ENCODE peak calls at places on chromosomes 13 and 19, in four cellular contexts. T is NCI-H1694, L is colonic mucosa, K is GM20000. D is an unnamed sample.

GRCh38 chr19:16795731-16796130 is 33.5 kb upstream of the SIN3B start:
- DNase-seq in T (no peak), L (no peak), K (no peak), D (no peak)

GRCh38 chr19:3818479-3818878 is 32.3 kb upstream of the MATK start:
- DNase-seq in T (no peak), L (no peak), K (no peak), D (no peak)

GRCh38 chr19:56091066-56091490 is 30.0 kb downstream of the ZNF787 start:
- DNase-seq in T (no peak), L (no peak), K (no peak), D (no peak)

GRCh38 chr19:4794971-4795370 is 3.4 kb downstream of the FEM1A start:
- DNase-seq in T (no peak), L (no peak), K (no peak), D (no peak)

GRCh38 chr19:2524840-2525723 is 49.2 kb downstream of the GADD45B start:
- DNase-seq in T (no peak), L (no peak), K (no peak), D (no peak)

GRCh38 chr19:12778020-12778904 is 2.9 kb upstream of the HOOK2 start:
- DNase-seq in T (peak; percentile 84), L (peak; percentile 74), K (peak; percentile 65), D (peak; percentile 70)

GRCh38 chr19:42658148-42658547 is 63.4 kb upstream of the CEACAM8 start:
- DNase-seq in T (no peak), L (no peak), K (no peak), D (no peak)

GRCh38 chr13:31200636-31200970 is 828 bp downstream of the B3GLCT start:
- DNase-seq in T (no peak), L (peak; percentile 54), K (no peak), D (no peak)

GRCh38 chr13:29081036-29081435 is 260.9 kb downstream of the MTUS2 start:
- DNase-seq in T (no peak), L (no peak), K (peak; percentile 56), D (peak; percentile 42)

GRCh38 chr19:18156841-18157464 is 4.0 kb downstream of the PIK3R2 start:
- DNase-seq in T (peak; percentile 92), L (peak; percentile 96), K (no peak), D (no peak)

GRCh38 chr19:12994701-12995595 is at the start of gene NFIX:
- DNase-seq in T (no peak), L (peak; percentile 71), K (no peak), D (no peak)

GRCh38 chr13:73040968-73041580 is 17.7 kb upstream of the KLF5 start:
- DNase-seq in T (no peak), L (peak; percentile 57), K (no peak), D (no peak)

GRCh38 chr13:108269601-108270328 is at the start of gene TNFSF13B:
- DNase-seq in T (no peak), L (peak; percentile 23), K (peak; percentile 47), D (peak; percentile 60)

GRCh38 chr13:111216166-111216960 is 101.3 kb downstream of the ARHGEF7 start:
- DNase-seq in T (peak; percentile 32), L (peak; percentile 33), K (peak; percentile 43), D (peak; percentile 66)

GRCh38 chr19:29311391-29311790 is 98.4 kb upstream of the UQCRFS1 start:
- DNase-seq in T (peak; percentile 91), L (no peak), K (no peak), D (no peak)

D was measured in GM13976.